ENCODE peak calls at places on chromosomes 6 and 20, in six cellular contexts. G is HepG2, W is esophagus squamous epithelium, A is lower leg skin, H is GM12865, P is gastrocnemius medialis. B is an unnamed sample.

GRCh38 chr20:50996901-50997830 is 25.7 kb downstream of the KCNG1 start:
- DNase-seq in P (no peak), W (no peak), H (no peak), G (no peak), A (no peak), B (no peak)

GRCh38 chr6:134891633-134892032 is 58.3 kb downstream of the ALDH8A1 start:
- DNase-seq in P (no peak), G (no peak), W (no peak), A (no peak), H (no peak), B (no peak)

GRCh38 chr20:61324906-61325305 is 72.8 kb downstream of the CDH4 start:
- DNase-seq in G (no peak), H (no peak), A (no peak), P (no peak), W (no peak), B (no peak)

GRCh38 chr20:36084897-36085617 is 69.5 kb upstream of the EPB41L1 start:
- DNase-seq in P (no peak), H (no peak), W (no peak), A (no peak), G (peak), B (no peak)

GRCh38 chr6:1082040-1082935 is 229.6 kb upstream of the FOXQ1 start:
- DNase-seq in H (no peak), W (no peak), A (no peak), G (no peak), P (no peak), B (no peak)

GRCh38 chr6:54010340-54011276 is 100.6 kb upstream of the MLIP start:
- DNase-seq in W (no peak), P (peak), G (peak), A (no peak), H (no peak), B (no peak)

GRCh38 chr20:420721-421574 is 12.8 kb downstream of the RBCK1 start:
- DNase-seq in A (no peak), H (peak), W (no peak), G (no peak), P (no peak), B (no peak)

GRCh38 chr6:118912646-118913045 is 18.7 kb downstream of the ASF1A start:
- DNase-seq in H (no peak), W (no peak), P (no peak), A (no peak), G (no peak), B (no peak)

GRCh38 chr6:110618591-110619267 is 142.3 kb upstream of the SLC22A16 start:
- DNase-seq in G (peak), A (no peak), W (no peak), H (peak), P (no peak), B (no peak)

GRCh38 chr20:39081255-39081654 is 119.1 kb downstream of the DHX35 start:
- DNase-seq in A (peak), P (peak), H (peak), W (no peak), G (peak), B (peak)

GRCh38 chr6:16318538-16318937 is 80.2 kb downstream of the GMPR start:
- DNase-seq in G (no peak), P (peak), H (no peak), A (peak), W (no peak), B (no peak)

GRCh38 chr6:150666071-150666470 is 66.4 kb downstream of the PLEKHG1 start:
- DNase-seq in G (no peak), H (no peak), W (no peak), A (peak), P (peak), B (no peak)

GRCh38 chr6:12118604-12119003 is 106.5 kb downstream of the HIVEP1 start:
- DNase-seq in H (no peak), P (no peak), W (no peak), A (no peak), G (no peak), B (no peak)

GRCh38 chr6:40780626-40781025 is 193.5 kb upstream of the LRFN2 start:
- DNase-seq in G (no peak), A (no peak), H (no peak), W (no peak), P (peak), B (no peak)

GRCh38 chr20:22535483-22535882 is 48.9 kb downstream of the FOXA2 start:
- DNase-seq in W (no peak), H (no peak), A (no peak), P (no peak), G (no peak), B (peak)

GRCh38 chr6:2819891-2820814 is 21.5 kb downstream of the SERPINB1 start:
- DNase-seq in W (no peak), A (no peak), P (no peak), H (no peak), G (no peak), B (no peak)

GRCh38 chr6:131968672-131969071 is 17.5 kb upstream of the CCN2 start:
- DNase-seq in P (no peak), W (no peak), G (no peak), H (no peak), A (no peak), B (no peak)

GRCh38 chr20:16491277-16491912 is 81.9 kb downstream of the KIF16B start:
- DNase-seq in W (no peak), G (no peak), A (no peak), P (no peak), H (peak), B (no peak)

GRCh38 chr6:27825025-27825823 is 87.0 kb downstream of the OR2B2 start:
- DNase-seq in W (no peak), A (no peak), P (no peak), G (no peak), H (peak), B (no peak)

GRCh38 chr6:150417899-150418824 is 49.4 kb downstream of the IYD start:
- DNase-seq in G (peak), P (no peak), W (no peak), A (no peak), H (peak), B (no peak)

GRCh38 chr6:8195714-8196104 is 93.4 kb upstream of the EEF1E1 start:
- DNase-seq in P (no peak), G (no peak), A (no peak), H (no peak), W (no peak), B (no peak)
- TF ChIP-seq CTCF in P (no peak), G (no peak), A (no peak), H (no peak), W (no peak), B (no peak)

GRCh38 chr6:136153976-136154375 is 96.1 kb downstream of the MTFR2 start:
- DNase-seq in G (no peak), A (no peak), W (no peak), P (no peak), H (no peak), B (no peak)

GRCh38 chr6:136158971-136159370 is 91.1 kb downstream of the MTFR2 start:
- DNase-seq in A (no peak), P (no peak), H (no peak), G (no peak), W (no peak), B (no peak)

GRCh38 chr6:136161950-136162349 is 88.2 kb downstream of the MTFR2 start:
- DNase-seq in P (no peak), H (no peak), G (no peak), A (no peak), W (no peak), B (no peak)

GRCh38 chr6:136160255-136160654 is 89.9 kb downstream of the MTFR2 start:
- DNase-seq in G (no peak), A (no peak), P (no peak), H (no peak), W (no peak), B (no peak)

GRCh38 chr6:136158398-136158797 is 91.7 kb downstream of the MTFR2 start:
- DNase-seq in H (no peak), P (peak), A (no peak), W (no peak), G (no peak), B (no peak)
- TF ChIP-seq CTCF in H (no peak), P (no peak), A (no peak), W (no peak), G (no peak), B (no peak)

GRCh38 chr20:45459606-45460005 is 9.9 kb upstream of the WFDC2 start:
- DNase-seq in A (no peak), H (no peak), P (no peak), W (no peak), G (no peak), B (no peak)
- TF ChIP-seq CTCF in A (no peak), H (no peak), P (no peak), W (no peak), G (no peak), B (peak)

GRCh38 chr20:46253391-46253790 is 54.9 kb downstream of the CDH22 start:
- DNase-seq in P (peak), A (no peak), H (no peak), G (peak), W (no peak), B (no peak)
- TF ChIP-seq CTCF in P (no peak), A (no peak), H (no peak), G (peak), W (no peak), B (no peak)

DNA sequence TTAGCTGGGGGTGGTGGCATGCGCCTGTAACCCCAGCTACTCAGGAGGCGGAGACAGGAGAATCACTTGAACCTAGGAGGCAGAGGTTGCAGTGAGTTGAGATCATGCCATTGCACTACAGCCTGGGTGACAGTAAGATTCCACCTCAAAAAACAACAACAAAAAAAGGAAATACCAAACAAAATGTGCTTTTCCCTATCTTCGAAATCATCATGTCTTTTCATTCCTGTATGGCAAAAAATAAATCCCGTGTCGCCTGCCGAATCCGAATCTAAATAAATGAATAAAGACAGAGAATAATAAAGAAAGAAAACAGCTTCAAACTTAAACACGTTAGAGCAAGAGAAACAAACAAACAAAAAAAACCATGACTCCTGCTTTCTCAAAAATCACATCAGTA is 11.8 kb downstream of the B4GALT5 start:
- DNase-seq in H (no peak), P (no peak), A (no peak), W (no peak), G (no peak), B (peak)
- TF ChIP-seq CTCF in H (no peak), P (no peak), A (no peak), W (no peak), G (no peak), B (no peak)

GRCh38 chr20:59940129-59940955 is at the start of the genes FAM217B and PPP1R3D:
- DNase-seq in G (peak), P (peak), H (peak), A (peak), W (peak), B (peak)
- TF ChIP-seq CTCF in G (peak), P (no peak), H (no peak), A (no peak), W (no peak), B (peak)

GRCh38 chr20:63969851-63970713 is at the start of gene ZNF512B:
- DNase-seq in H (peak), W (no peak), G (peak), A (no peak), P (peak), B (peak)
- TF ChIP-seq CTCF in H (no peak), W (no peak), G (no peak), A (no peak), P (no peak), B (no peak)

B was measured in osteocyte.